ENCODE peak calls at places on chromosomes 16 and 17, in four cellular contexts. E, F, N and G are unnamed samples.
A peak's percentile ranks its signal among the peaks of the same experiment; 100 is the strongest.

GRCh38 chr17:3535253-3535995 is 22.2 kb downstream of the TRPV3 start:
- DNase-seq in E (peak; percentile 27), N (peak; percentile 67), F (peak; percentile 68), G (peak; percentile 16)

GRCh38 chr17:63126607-63127006 is 160.6 kb downstream of the TANC2 start:
- DNase-seq in N (no peak), F (no peak), E (no peak), G (no peak)

GRCh38 chr17:11816409-11816808 is 180.9 kb downstream of the ZNF18 start:
- DNase-seq in F (no peak), E (no peak), N (no peak), G (no peak)

GRCh38 chr17:34287858-34288257 is 2.3 kb downstream of the CCL11 start:
- DNase-seq in E (no peak), N (no peak), F (no peak), G (no peak)

GRCh38 chr17:27461192-27461859 is 5.1 kb downstream of the KSR1 start:
- DNase-seq in E (no peak), F (no peak), N (no peak), G (no peak)

GRCh38 chr17:80795737-80796136 is 195.9 kb upstream of the CHMP6 start:
- DNase-seq in N (no peak), F (no peak), E (no peak), G (no peak)

GRCh38 chr17:10268005-10268404 is 69.6 kb upstream of the GAS7 start:
- DNase-seq in E (no peak), N (no peak), F (no peak), G (no peak)

GRCh38 chr17:38868095-38868967 is 1.5 kb upstream of the LASP1 start:
- DNase-seq in N (peak; percentile 70), E (no peak), F (no peak), G (no peak)

GRCh38 chr16:72836985-72837384 is 210.9 kb downstream of the ZFHX3 start:
- DNase-seq in E (no peak), F (no peak), N (no peak), G (no peak)

GRCh38 chr16:10103096-10103495 is 79.1 kb downstream of the GRIN2A start:
- DNase-seq in E (no peak), N (no peak), F (no peak), G (no peak)

GRCh38 chr17:81906476-81907218 is 4.6 kb downstream of the PCYT2 start:
- DNase-seq in F (no peak), E (no peak), N (no peak), G (no peak)

GRCh38 chr17:75008373-75008772 is 4.1 kb upstream of the MRPL58 start:
- DNase-seq in N (no peak), F (no peak), E (no peak), G (no peak)

GRCh38 chr16:48537909-48538745 is 71.9 kb downstream of the N4BP1 start:
- DNase-seq in E (no peak), N (no peak), F (no peak), G (no peak)

GRCh38 chr16:81516478-81517149 is 72.0 kb downstream of the CMIP start:
- DNase-seq in E (no peak), F (no peak), N (no peak), G (no peak)

GRCh38 chr16:48035142-48035541 is 120.7 kb downstream of the ABCC12 start:
- DNase-seq in F (no peak), E (no peak), N (no peak), G (no peak)

GRCh38 chr16:67910162-67910561 is 17.1 kb downstream of the PSKH1 start:
- DNase-seq in F (no peak), N (no peak), E (no peak), G (no peak)

GRCh38 chr17:49985310-49985990 is 9.6 kb downstream of the DLX3 start:
- DNase-seq in F (no peak), N (no peak), E (no peak), G (no peak)

GRCh38 chr16:22014271-22014873 is 6.5 kb downstream of the MOSMO start:
- DNase-seq in N (no peak), E (no peak), F (no peak), G (no peak)

GRCh38 chr17:69729937-69730336 is 315.4 kb downstream of the MAP2K6 start:
- DNase-seq in N (no peak), F (no peak), E (no peak), G (no peak)

GRCh38 chr16:55480228-55480655 is 1.2 kb downstream of the MMP2 start:
- DNase-seq in E (no peak), F (peak; percentile 76), N (no peak), G (no peak)

GRCh38 chr17:50642722-50643656 is 8.3 kb downstream of the ABCC3 start:
- DNase-seq in F (no peak), N (no peak), E (no peak), G (no peak)

GRCh38 chr16:88468289-88469129 is 15.4 kb downstream of the ZFPM1 start:
- DNase-seq in F (no peak), E (no peak), N (peak; percentile 52), G (no peak)

GRCh38 chr16:66899945-66900688 is 18.6 kb downstream of the CDH16 start:
- DNase-seq in E (peak; percentile 24), N (no peak), F (no peak), G (no peak)

GRCh38 chr17:53724726-53725125 is 98.0 kb upstream of the KIF2B start:
- DNase-seq in E (no peak), F (no peak), N (no peak), G (no peak)

GRCh38 chr16:24111903-24112302 is 144.2 kb upstream of the CACNG3 start:
- DNase-seq in F (no peak), E (no peak), N (no peak), G (no peak)

GRCh38 chr17:68085751-68086445 is 50.4 kb downstream of the KPNA2 start:
- DNase-seq in E (no peak), F (no peak), N (no peak), G (no peak)

GRCh38 chr17:53101706-53102105 is 721.0 kb upstream of the KIF2B start:
- DNase-seq in F (no peak), E (no peak), N (no peak), G (no peak)

GRCh38 chr17:32927724-32928526 is at the start of gene TMEM98:
- DNase-seq in E (no peak), N (peak; percentile 46), F (no peak), G (no peak)

GRCh38 chr16:20897253-20897896 is 2.8 kb downstream of the DCUN1D3 start:
- DNase-seq in N (no peak), E (no peak), F (peak; percentile 30), G (no peak)

GRCh38 chr17:1762906-1763829 is 1.3 kb downstream of the SERPINF1 start:
- DNase-seq in F (peak; percentile 71), E (no peak), N (no peak), G (no peak)

GRCh38 chr16:84608281-84608680 is 9.6 kb downstream of the COTL1 start:
- DNase-seq in E (no peak), F (no peak), N (no peak), G (peak; percentile 64)